ENCODE peak calls at places on chromosomes 6 and 20, in five cellular contexts. K, O, V, D and G are unnamed samples.

GRCh38 chr20:23923891-23924435 is 44.4 kb upstream of the CST5 start:
- DNase-seq in K (no peak), V (no peak), O (no peak), D (no peak), G (no peak)

GRCh38 chr6:25278557-25278913 is 639 bp upstream of the CARMIL1 start:
- DNase-seq in V (no peak), K (no peak), O (no peak), D (no peak), G (peak; percentile 25)

GRCh38 chr20:62481441-62482135 is 5.8 kb upstream of the GATA5 start:
- DNase-seq in V (no peak), O (no peak), D (no peak), K (no peak), G (no peak)

GRCh38 chr20:36155991-36156390 is 1.5 kb downstream of the EPB41L1 start:
- DNase-seq in V (no peak), O (no peak), K (no peak), D (no peak), G (no peak)

GRCh38 chr6:44696099-44696498 is 308.6 kb downstream of the CDC5L start:
- DNase-seq in O (peak; percentile 25), K (no peak), V (no peak), D (peak; percentile 6), G (no peak)

GRCh38 chr6:144580771-144581170 is 295.6 kb downstream of the UTRN start:
- DNase-seq in D (no peak), K (no peak), V (no peak), O (no peak), G (no peak)

GRCh38 chr6:115982453-115982852 is 78.2 kb downstream of the FRK start:
- DNase-seq in D (no peak), V (no peak), O (peak; percentile 45), K (no peak), G (no peak)

GRCh38 chr6:40805336-40805735 is 218.2 kb upstream of the LRFN2 start:
- DNase-seq in K (no peak), O (no peak), V (no peak), D (no peak), G (no peak)

GRCh38 chr6:43858161-43859153 is 88.4 kb downstream of the VEGFA start:
- DNase-seq in O (no peak), V (no peak), D (no peak), K (no peak), G (no peak)

GRCh38 chr6:121526282-121526681 is 90.8 kb downstream of the GJA1 start:
- DNase-seq in V (no peak), K (no peak), O (no peak), D (no peak), G (no peak)

GRCh38 chr6:96016781-96017180 is 1.0 kb downstream of the FUT9 start:
- DNase-seq in V (no peak), D (no peak), O (no peak), K (no peak), G (no peak)

GRCh38 chr20:4053516-4053919 is 38.2 kb upstream of the RNF24 start:
- DNase-seq in K (no peak), V (no peak), D (no peak), O (no peak), G (no peak)

GRCh38 chr6:80335061-80335660 is 228.7 kb downstream of the BCKDHB start:
- DNase-seq in K (no peak), D (peak; percentile 28), V (no peak), O (no peak), G (no peak)

GRCh38 chr6:74181471-74181870 is 485.5 kb downstream of the CD109 start:
- DNase-seq in O (no peak), V (no peak), K (no peak), D (no peak), G (no peak)

GRCh38 chr6:118100763-118101162 is 193.7 kb downstream of the SLC35F1 start:
- DNase-seq in V (no peak), O (no peak), K (no peak), D (no peak), G (no peak)
- H3K4me3 ChIP-seq in V (no peak overlapping the region), O (no peak overlapping the region), K (no peak overlapping the region), D (no peak overlapping the region), G (no peak overlapping the region)

GRCh38 chr6:140893432-140893831 is 1239.3 kb upstream of the GJE1 start:
- DNase-seq in V (no peak), K (no peak), O (no peak), D (no peak), G (no peak)
- TF ChIP-seq CTCF in V (no peak), K (no peak), O (no peak), D (no peak), G (no peak)

DNA sequence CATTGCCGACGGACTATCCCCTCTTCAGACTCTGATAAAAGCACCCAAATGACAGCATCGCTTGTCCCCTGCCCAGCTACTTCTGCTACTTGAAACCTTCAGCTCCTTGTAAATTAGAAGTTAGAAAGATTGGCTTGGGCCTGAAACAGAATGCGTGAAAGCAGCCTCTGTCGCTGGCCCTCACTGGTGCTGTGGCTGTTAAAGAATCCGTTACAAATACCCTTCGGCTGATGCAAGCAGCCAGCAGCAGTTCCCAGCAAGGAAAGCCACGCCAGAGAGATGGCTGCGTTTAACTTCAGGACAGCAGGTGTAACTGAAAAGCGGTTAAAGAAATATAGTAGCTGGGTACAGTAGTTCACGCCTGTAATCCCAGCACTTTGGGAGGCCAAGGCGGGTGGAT is 2.4 kb upstream of the PRR18 start:
- DNase-seq in O (no peak), V (no peak), K (no peak), D (no peak), G (no peak)
- H3K27me3 ChIP-seq in O (peaks cover 11% of the 10 kb centered on the region), V (peaks cover 5% of the 10 kb centered on the region), K (peaks cover 46% of the 10 kb centered on the region), D (peaks cover 45% of the 10 kb centered on the region), G (peaks cover 36% of the 10 kb centered on the region)

GRCh38 chr20:13819885-13820645 is 35.2 kb downstream of the NDUFAF5 start:
- DNase-seq in O (peak; percentile 95), V (peak; percentile 30), K (no peak), D (peak; percentile 49), G (peak; percentile 67)
- H3K4me3 ChIP-seq in O (no peak overlapping the region), V (no peak overlapping the region), K (no peak overlapping the region), D (no peak overlapping the region), G (no peak overlapping the region)

GRCh38 chr6:112043032-112044007 is 10.6 kb upstream of the CCN6 start:
- DNase-seq in O (peak; percentile 79), K (peak; percentile 88), D (peak; percentile 91), V (peak; percentile 72), G (peak; percentile 84)
- TF ChIP-seq CTCF in O (peak; percentile 84), K (peak; percentile 93), D (peak; percentile 98), V (peak; percentile 97), G (peak; percentile 90)

GRCh38 chr6:143027058-143027457 is 33.6 kb upstream of the AIG1 start:
- DNase-seq in K (peak; percentile 36), V (no peak), D (peak; percentile 24), O (peak; percentile 41), G (peak; percentile 75)

GRCh38 chr6:143023695-143024094 is 37.0 kb upstream of the AIG1 start:
- DNase-seq in D (no peak), O (no peak), V (no peak), K (no peak), G (no peak)

GRCh38 chr6:143021543-143021942 is 39.1 kb upstream of the AIG1 start:
- DNase-seq in V (no peak), K (no peak), O (no peak), D (no peak), G (no peak)

DNA sequence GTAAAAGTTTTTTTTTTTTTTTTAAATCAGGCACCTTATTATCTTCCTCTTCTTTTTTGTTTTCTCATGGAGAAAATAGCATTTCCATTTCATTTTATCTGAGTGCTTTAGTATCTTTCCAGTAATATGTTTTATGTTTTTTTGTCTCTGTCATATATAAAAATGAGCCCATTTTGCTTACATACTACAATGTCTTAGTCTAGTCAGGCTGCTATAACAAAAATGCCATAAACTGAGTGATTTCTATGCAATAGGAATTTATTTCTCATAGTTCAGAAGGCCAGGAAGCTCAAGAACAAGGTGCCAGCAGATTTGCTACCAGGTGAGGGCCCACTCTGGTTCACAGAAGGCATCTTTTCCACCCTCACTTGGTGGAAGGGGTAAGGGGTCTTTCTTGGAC is 35.7 kb upstream of the AIG1 start:
- DNase-seq in V (no peak), O (no peak), K (no peak), D (no peak), G (no peak)
- H3K27me3 ChIP-seq in V (no peaks in the 10 kb centered on the region), O (no peaks in the 10 kb centered on the region), K (no peaks in the 10 kb centered on the region), D (no peaks in the 10 kb centered on the region), G (no peaks in the 10 kb centered on the region)

GRCh38 chr6:72386324-72386723 is 235.5 kb upstream of the KCNQ5 start:
- DNase-seq in K (no peak), V (no peak), D (peak; percentile 15), O (no peak), G (no peak)

GRCh38 chr6:72382602-72383529 is 239.0 kb upstream of the KCNQ5 start:
- DNase-seq in V (no peak), O (no peak), K (no peak), D (no peak), G (no peak)
- H3K4me3 ChIP-seq in V (no peak overlapping the region), O (no peak overlapping the region), K (no peak overlapping the region), D (no peak overlapping the region), G (no peak overlapping the region)